ENCODE peak calls at places on chromosomes 3 and 15, in eight cellular contexts. B is uterus, W is tibial artery, Y is upper lobe of right lung, R is PC-9, O is H9, V is cardiac muscle cell, D is brain microvascular endothelial cell. U is an unnamed sample.

GRCh38 chr3:104987859-104988258 is 378.9 kb upstream of the ALCAM start:
- DNase-seq in W (no peak), D (no peak), V (peak), R (no peak), O (no peak), B (no peak), Y (no peak), U (no peak)

GRCh38 chr3:114406286-114406685 is 112.5 kb downstream of the TIGIT start:
- DNase-seq in D (no peak), W (no peak), B (no peak), R (no peak), V (no peak), O (no peak), Y (no peak), U (no peak)

GRCh38 chr15:90190606-90191343 is 10.4 kb upstream of the SEMA4B start:
- DNase-seq in O (no peak), V (no peak), R (no peak), D (no peak), Y (no peak), B (no peak), W (no peak), U (no peak)

GRCh38 chr3:186320862-186321568 is 41.0 kb downstream of the DGKG start:
- DNase-seq in B (no peak), R (no peak), D (no peak), V (no peak), W (no peak), O (no peak), Y (no peak), U (no peak)

GRCh38 chr3:149512073-149512782 is 37.7 kb downstream of the TM4SF4 start:
- DNase-seq in B (peak), R (peak), Y (peak), W (peak), D (peak), O (peak), V (peak), U (no peak)

GRCh38 chr15:77138167-77138522 is 67.2 kb upstream of the TSPAN3 start:
- DNase-seq in W (no peak), V (no peak), Y (no peak), R (no peak), D (peak), B (no peak), O (no peak), U (no peak)

GRCh38 chr15:73826711-73827243 is 46.6 kb upstream of the TBC1D21 start:
- DNase-seq in V (no peak), D (no peak), B (no peak), O (no peak), R (no peak), W (no peak), Y (no peak), U (no peak)

GRCh38 chr3:187955076-187955952 is 198.6 kb upstream of the LPP start:
- DNase-seq in Y (no peak), V (peak), R (peak), W (peak), D (peak), B (peak), O (no peak), U (peak)

GRCh38 chr3:117135207-117135606 is 425.6 kb downstream of the TUSC7 start:
- DNase-seq in V (no peak), W (no peak), B (no peak), D (no peak), Y (no peak), O (no peak), R (no peak), U (no peak)

GRCh38 chr15:55816017-55816416 is 73.1 kb upstream of the PRTG start:
- DNase-seq in V (peak), W (no peak), R (no peak), D (peak), O (no peak), B (no peak), Y (no peak), U (no peak)

GRCh38 chr3:48594431-48595049 is 589 bp downstream of the COL7A1 start:
- DNase-seq in B (no peak), Y (no peak), O (peak), W (no peak), D (no peak), R (peak), V (peak), U (no peak)

GRCh38 chr3:167978071-167978470 is 117.7 kb downstream of the GOLIM4 start:
- DNase-seq in O (no peak), R (peak), W (no peak), Y (no peak), B (no peak), D (peak), V (peak), U (no peak)

GRCh38 chr3:74348421-74348820 is 266.0 kb downstream of the CNTN3 start:
- DNase-seq in R (no peak), O (no peak), Y (no peak), W (no peak), B (no peak), V (no peak), D (no peak), U (no peak)

GRCh38 chr15:64693134-64693533 is 82.3 kb downstream of the RBPMS2 start:
- DNase-seq in V (peak), Y (no peak), O (no peak), R (no peak), D (peak), W (peak), B (peak), U (no peak)

GRCh38 chr3:39137991-39138803 is 15.2 kb downstream of the CSRNP1 start:
- DNase-seq in W (no peak), B (no peak), O (peak), Y (no peak), D (no peak), V (no peak), R (no peak), U (no peak)

GRCh38 chr15:85313339-85313738 is 67.1 kb upstream of the AKAP13 start:
- DNase-seq in R (no peak), W (no peak), B (no peak), D (peak), V (no peak), Y (no peak), O (no peak), U (no peak)

GRCh38 chr15:85312925-85313324 is 67.5 kb upstream of the AKAP13 start:
- DNase-seq in D (peak), V (peak), O (no peak), B (no peak), W (no peak), R (no peak), Y (no peak), U (no peak)

GRCh38 chr15:85311647-85312046 is 68.8 kb upstream of the AKAP13 start:
- DNase-seq in B (no peak), R (no peak), D (no peak), V (no peak), O (no peak), Y (no peak), W (no peak), U (no peak)

GRCh38 chr15:85314139-85314538 is 66.3 kb upstream of the AKAP13 start:
- DNase-seq in V (peak), Y (no peak), O (no peak), W (no peak), D (no peak), B (no peak), R (no peak), U (no peak)

DNA sequence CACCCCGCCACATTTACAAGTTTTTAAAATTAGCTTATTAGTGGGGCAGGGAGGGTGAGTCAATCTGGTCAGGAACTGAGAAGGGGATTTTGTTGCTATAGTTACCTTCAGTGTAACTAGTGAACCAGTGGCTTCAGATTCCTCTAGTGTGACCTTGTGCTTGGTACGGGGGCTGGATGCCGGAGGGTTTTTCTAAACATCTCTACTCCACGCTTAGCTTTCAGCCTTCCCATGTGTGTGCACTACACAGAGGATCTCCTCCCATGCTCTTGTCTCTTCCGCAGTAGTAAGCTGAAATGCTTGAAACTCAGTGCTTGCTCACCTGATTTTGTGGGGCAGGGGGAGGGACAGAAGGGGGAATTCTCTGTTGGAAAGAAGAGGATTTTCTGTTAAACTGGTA is 67.9 kb upstream of the AKAP13 start:
- DNase-seq in V (peak), O (no peak), Y (no peak), R (no peak), W (no peak), B (no peak), D (peak), U (no peak)
- H3K27ac ChIP-seq in V (no peak), O (no peak), Y (no peak), R (no peak), W (no peak), B (no peak), D (peak), U (no peak)

GRCh38 chr3:12946661-12947316 is 105.4 kb upstream of the RPL32 start:
- DNase-seq in V (no peak), D (peak), R (no peak), Y (no peak), O (no peak), W (no peak), B (no peak), U (no peak)

GRCh38 chr3:12944849-12945248 is 103.5 kb upstream of the RPL32 start:
- DNase-seq in R (no peak), B (no peak), O (no peak), Y (no peak), W (no peak), V (no peak), D (no peak), U (no peak)

GRCh38 chr3:12944413-12944812 is 103.0 kb upstream of the RPL32 start:
- DNase-seq in Y (no peak), D (no peak), B (no peak), W (no peak), O (no peak), V (no peak), R (no peak), U (no peak)

GRCh38 chr3:12947504-12948369 is 106.4 kb upstream of the RPL32 start:
- DNase-seq in V (peak), B (peak), Y (peak), O (peak), D (peak), W (no peak), R (peak), U (no peak)

GRCh38 chr3:12946134-12946533 is 104.8 kb upstream of the RPL32 start:
- DNase-seq in Y (no peak), R (no peak), B (no peak), O (no peak), W (no peak), V (no peak), D (no peak), U (no peak)
- H3K27ac ChIP-seq in Y (no peak), R (no peak), B (no peak), O (no peak), W (peak), V (peak), D (no peak), U (no peak)

DNA sequence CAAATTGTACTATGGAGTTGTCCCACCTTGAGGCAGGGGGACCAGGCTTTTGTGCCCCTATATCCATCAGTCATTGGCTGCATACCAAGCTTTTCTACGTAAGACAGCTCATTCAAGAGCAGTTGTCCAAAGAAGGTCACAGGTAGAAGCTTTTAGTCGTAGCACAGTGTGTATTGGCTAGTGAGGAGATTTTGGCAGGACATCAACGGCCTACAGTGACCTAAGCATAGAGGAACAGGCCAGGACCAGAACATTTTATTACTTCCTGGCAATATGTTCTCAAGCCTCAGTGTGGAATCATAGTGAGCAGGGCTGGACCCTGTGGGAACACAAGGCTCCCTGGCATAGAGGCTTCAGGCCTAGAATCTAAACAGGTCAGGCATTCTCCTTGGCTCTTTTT is 105.4 kb upstream of the ANKRD28 start:
- DNase-seq in D (no peak), W (peak), O (no peak), B (peak), R (no peak), V (no peak), Y (no peak), U (no peak)
- H3K27ac ChIP-seq in D (no peak), W (peak), O (no peak), B (peak), R (no peak), V (no peak), Y (no peak), U (peak)

GRCh38 chr3:10551821-10552630 is 46.6 kb upstream of the ATP2B2 start:
- DNase-seq in O (peak), W (peak), D (peak), R (no peak), B (no peak), Y (peak), V (peak), U (peak)

GRCh38 chr3:10551139-10551538 is 45.8 kb upstream of the ATP2B2 start:
- DNase-seq in D (no peak), V (no peak), W (no peak), R (no peak), B (no peak), O (peak), Y (peak), U (no peak)

GRCh38 chr3:10553586-10554235 is 48.3 kb upstream of the ATP2B2 start:
- DNase-seq in D (peak), Y (peak), B (no peak), O (peak), W (no peak), R (no peak), V (peak), U (no peak)

GRCh38 chr3:10554236-10554611 is 48.8 kb upstream of the ATP2B2 start:
- DNase-seq in Y (no peak), B (no peak), D (no peak), V (no peak), R (no peak), W (no peak), O (no peak), U (peak)

GRCh38 chr3:10552631-10552943 is 47.2 kb upstream of the ATP2B2 start:
- DNase-seq in O (peak), V (no peak), D (no peak), W (no peak), Y (peak), B (no peak), R (no peak), U (no peak)
- H3K27ac ChIP-seq in O (no peak), V (no peak), D (no peak), W (no peak), Y (no peak), B (no peak), R (no peak), U (no peak)

GRCh38 chr15:101201411-101202174 is 50.3 kb downstream of the CHSY1 start:
- DNase-seq in Y (peak), R (no peak), O (peak), W (peak), V (peak), B (peak), D (peak), U (no peak)

GRCh38 chr15:101198820-101199219 is 53.0 kb downstream of the CHSY1 start:
- DNase-seq in D (no peak), R (no peak), O (no peak), Y (no peak), B (no peak), W (no peak), V (no peak), U (no peak)

GRCh38 chr15:101203029-101203428 is 48.8 kb downstream of the CHSY1 start:
- DNase-seq in V (no peak), R (no peak), D (no peak), W (no peak), Y (no peak), O (no peak), B (no peak), U (no peak)

GRCh38 chr15:101198031-101198430 is 53.8 kb downstream of the CHSY1 start:
- DNase-seq in Y (no peak), D (no peak), O (no peak), W (no peak), V (no peak), B (no peak), R (no peak), U (no peak)

DNA sequence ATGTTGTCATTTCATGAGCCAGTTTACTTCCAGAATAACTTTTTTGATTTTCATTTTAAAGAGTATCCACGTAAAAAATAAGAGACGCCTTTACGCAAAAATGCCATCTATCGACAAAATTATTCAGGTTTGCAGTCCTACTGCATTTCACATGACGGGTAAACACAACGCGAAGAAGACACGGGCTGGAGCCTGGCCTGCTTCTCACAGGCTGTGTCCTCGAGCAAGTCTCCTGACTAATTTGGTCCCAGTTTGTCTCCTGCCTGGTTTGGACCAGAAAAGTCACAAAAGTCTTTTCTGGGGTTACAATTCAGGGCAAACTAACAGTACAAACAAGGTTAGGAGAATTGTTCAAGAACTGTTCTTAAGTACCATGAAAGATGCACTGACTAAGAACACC is 51.7 kb downstream of the CHSY1 start:
- DNase-seq in V (no peak), R (no peak), O (no peak), D (no peak), W (no peak), B (no peak), Y (no peak), U (no peak)
- H3K27ac ChIP-seq in V (peak), R (no peak), O (no peak), D (peak), W (peak), B (peak), Y (peak), U (peak)

DNA sequence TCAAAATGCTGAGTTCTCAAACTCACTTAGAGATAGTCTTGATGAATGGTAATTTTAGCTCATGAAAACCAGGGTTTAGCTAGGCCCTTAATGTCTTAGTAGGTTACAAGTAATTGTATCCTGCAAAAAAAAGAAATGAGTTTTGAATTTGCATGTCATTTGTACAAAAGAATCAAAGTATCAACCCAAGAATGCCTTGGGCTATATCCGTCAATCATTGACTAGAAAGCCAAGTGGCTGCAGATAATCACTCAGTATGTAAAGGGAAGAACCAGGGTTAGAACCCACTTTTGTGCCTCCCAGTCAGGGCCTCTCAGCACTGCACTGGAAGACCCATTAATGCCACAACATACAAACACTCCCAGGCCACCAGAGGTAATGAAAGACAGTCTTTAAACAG is 427.6 kb upstream of the MDFIC2 start:
- DNase-seq in Y (no peak), R (no peak), W (no peak), V (no peak), D (no peak), O (no peak), B (no peak), U (no peak)
- H3K27ac ChIP-seq in Y (no peak), R (no peak), W (no peak), V (no peak), D (no peak), O (no peak), B (no peak), U (no peak)

U was measured in vagina.